ENCODE peak calls at places on chromosomes 12 and 14, in ten cellular contexts. A is ovary, I is tibial nerve, D is Peyer's patch, T is endothelial cell of umbilical vein, E is IMR-90, V is uterus, U is breast epithelium, Y is heart left ventricle, L is spleen. S is an unnamed sample.

GRCh38 chr12:124814741-124815613 is 48.7 kb downstream of the SCARB1 start:
- DNase-seq in A (no peak), I (no peak), D (no peak), T (no peak), E (no peak), V (no peak), U (no peak), Y (no peak), L (no peak), S (no peak)

GRCh38 chr14:95496690-95497241 is 19.7 kb downstream of the SYNE3 start:
- DNase-seq in A (peak; percentile 72), I (no peak), D (no peak), T (peak; percentile 28), E (peak; percentile 67), V (peak; percentile 72), U (no peak), Y (no peak), L (no peak), S (peak; percentile 51)

GRCh38 chr12:7439579-7440505 is 4.1 kb downstream of the CD163L1 start:
- DNase-seq in A (no peak), I (no peak), D (no peak), T (peak; percentile 65), E (peak; percentile 41), V (no peak), U (no peak), Y (peak; percentile 71), L (peak; percentile 81), S (no peak)

GRCh38 chr12:120199595-120200306 is 1.2 kb downstream of the RPLP0 start:
- DNase-seq in A (peak; percentile 68), I (no peak), D (no peak), T (peak; percentile 68), E (peak; percentile 77), V (peak; percentile 56), U (no peak), Y (no peak), L (no peak), S (no peak)

GRCh38 chr14:22691171-22691570 is 47.0 kb upstream of the OR6J1 start:
- DNase-seq in A (no peak), I (no peak), D (no peak), T (peak; percentile 94), E (peak; percentile 72), V (no peak), U (no peak), Y (no peak), L (no peak), S (no peak)

GRCh38 chr12:61023231-61023630 is 1237.0 kb upstream of the USP15 start:
- DNase-seq in A (no peak), I (no peak), D (no peak), T (no peak), E (no peak), V (no peak), U (no peak), Y (no peak), L (peak; percentile 58), S (no peak)

GRCh38 chr12:128190052-128190451 is 76.9 kb upstream of the TMEM132C start:
- DNase-seq in A (no peak), I (no peak), D (no peak), T (no peak), E (no peak), V (no peak), U (no peak), Y (no peak), L (no peak), S (no peak)

GRCh38 chr12:102879144-102879763 is 37.8 kb downstream of the PAH start:
- DNase-seq in A (peak; percentile 19), I (peak; percentile 51), D (no peak), T (no peak), E (peak; percentile 6), V (peak; percentile 53), U (no peak), Y (no peak), L (no peak), S (peak; percentile 81)

GRCh38 chr12:64681200-64682052 is 71.1 kb downstream of the RASSF3 start:
- DNase-seq in A (peak; percentile 53), I (no peak), D (no peak), T (peak; percentile 37), E (no peak), V (no peak), U (no peak), Y (no peak), L (no peak), S (no peak)

GRCh38 chr14:75711796-75712211 is 50.8 kb downstream of the TTLL5 start:
- DNase-seq in A (peak; percentile 20), I (no peak), D (no peak), T (peak; percentile 46), E (peak; percentile 85), V (peak; percentile 42), U (peak; percentile 74), Y (peak; percentile 65), L (no peak), S (peak; percentile 90)

GRCh38 chr12:67068773-67069450 is 200.2 kb upstream of the CAND1 start:
- DNase-seq in A (peak; percentile 36), I (no peak), D (no peak), T (peak; percentile 41), E (peak; percentile 7), V (peak; percentile 38), U (peak; percentile 52), Y (no peak), L (peak; percentile 76), S (peak; percentile 68)

GRCh38 chr12:67067453-67068203 is 201.5 kb upstream of the CAND1 start:
- DNase-seq in A (no peak), I (no peak), D (no peak), T (no peak), E (no peak), V (no peak), U (no peak), Y (no peak), L (no peak), S (no peak)

GRCh38 chr12:67069451-67070306 is 199.5 kb upstream of the CAND1 start:
- DNase-seq in A (no peak), I (no peak), D (no peak), T (no peak), E (no peak), V (peak; percentile 18), U (no peak), Y (no peak), L (peak; percentile 79), S (peak; percentile 63)

GRCh38 chr12:67070307-67070600 is 198.9 kb upstream of the CAND1 start:
- DNase-seq in A (no peak), I (no peak), D (no peak), T (no peak), E (no peak), V (no peak), U (no peak), Y (no peak), L (no peak), S (no peak)

DNA sequence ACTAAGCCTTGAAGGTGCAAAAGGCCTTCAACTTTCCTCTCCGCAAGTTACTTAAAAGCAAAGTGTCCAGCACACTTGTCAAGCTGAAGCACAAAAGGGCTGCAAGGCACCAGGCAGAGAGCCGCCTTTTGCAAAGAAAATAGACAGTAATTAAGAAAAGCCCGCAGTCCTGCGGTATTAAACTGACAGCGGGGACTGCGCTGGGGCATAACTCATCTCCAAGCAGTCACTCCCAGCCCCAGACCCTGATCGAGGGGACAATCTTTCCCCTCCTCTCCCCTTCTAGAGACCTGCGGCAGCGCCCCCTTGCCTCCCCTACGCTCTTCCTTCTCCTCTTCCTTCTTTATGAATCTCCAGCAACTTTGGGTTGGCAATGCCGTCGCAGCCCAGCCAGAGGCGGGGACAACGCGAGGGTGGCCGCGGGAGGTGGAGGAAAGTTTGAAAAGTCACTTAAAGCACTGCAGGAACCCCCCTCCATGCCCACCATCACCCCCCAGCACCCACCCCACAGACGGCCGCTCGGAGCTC is 200.9 kb upstream of the CAND1 start:
- DNase-seq in A (no peak), I (no peak), D (no peak), T (no peak), E (no peak), V (peak; percentile 17), U (no peak), Y (no peak), L (no peak), S (peak; percentile 15)
- TF ChIP-seq POLR2A in A (no peak), I (no peak), D (no peak), T (no peak), E (no peak), V (no peak), U (no peak), Y (no peak), L (no peak), S (no peak)

GRCh38 chr14:20873370-20874177 is 17.6 kb upstream of the RNASE3 start:
- DNase-seq in A (peak; percentile 77), I (peak; percentile 70), D (peak; percentile 76), T (peak; percentile 73), E (peak; percentile 56), V (peak; percentile 72), U (peak; percentile 69), Y (peak; percentile 93), L (peak; percentile 95), S (peak; percentile 68)
- TF ChIP-seq POLR2A in A (no peak), I (no peak), D (no peak), T (no peak), E (no peak), V (no peak), U (no peak), Y (no peak), L (no peak), S (no peak)

GRCh38 chr12:53191096-53191884 is 10.6 kb upstream of the CSAD start:
- DNase-seq in A (no peak), I (no peak), D (no peak), T (no peak), E (no peak), V (no peak), U (peak; percentile 27), Y (no peak), L (no peak), S (no peak)
- TF ChIP-seq POLR2A in A (no peak), I (no peak), D (no peak), T (no peak), E (no peak), V (no peak), U (no peak), Y (no peak), L (no peak), S (peak; percentile 5)

GRCh38 chr14:61803755-61804154 is 41.5 kb downstream of the SNAPC1 start:
- DNase-seq in A (no peak), I (no peak), D (no peak), T (no peak), E (no peak), V (no peak), U (no peak), Y (no peak), L (no peak), S (no peak)
- TF ChIP-seq POLR2A in A (no peak), I (no peak), D (no peak), T (no peak), E (no peak), V (no peak), U (no peak), Y (no peak), L (no peak), S (no peak)